ENCODE peak calls at places on chromosomes 16 and 17, in seven cellular contexts. Y is PC-9; O is pancreas; E is upper lobe of right lung; Q is lower lobe of right lung; V is mammary epithelial cell; U is CD8-positive, alpha-beta T cell. H is an unnamed sample. For H3K9me3, the result is how much of the 10 kb centered on the place peaks cover.

GRCh38 chr17:65527857-65528591 is 33.4 kb downstream of the AXIN2 start:
- DNase-seq in O (no peak), Y (no peak), E (no peak), U (no peak), Q (no peak), V (no peak), H (peak)

GRCh38 chr17:72602517-72603345 is 481.9 kb downstream of the SOX9 start:
- DNase-seq in O (no peak), U (no peak), Q (peak), E (no peak), V (peak), Y (peak), H (peak)

GRCh38 chr16:66435896-66436295 is 8.8 kb downstream of the BEAN1 start:
- DNase-seq in O (no peak), Q (no peak), Y (no peak), U (no peak), V (no peak), E (no peak), H (no peak)

GRCh38 chr16:8572919-8573724 is 17.2 kb downstream of the TMEM114 start:
- DNase-seq in V (peak), Y (no peak), Q (no peak), U (no peak), O (no peak), E (no peak), H (no peak)

GRCh38 chr16:75080205-75081029 is 36.2 kb downstream of the LDHD start:
- DNase-seq in Q (no peak), E (no peak), Y (no peak), U (no peak), O (no peak), V (peak), H (no peak)

GRCh38 chr16:19241512-19241911 is 44.0 kb upstream of the CLEC19A start:
- DNase-seq in V (no peak), Y (no peak), E (no peak), U (no peak), Q (no peak), O (no peak), H (no peak)

GRCh38 chr17:49547566-49547965 is 28.1 kb upstream of the NXPH3 start:
- DNase-seq in Q (no peak), O (no peak), E (no peak), Y (no peak), V (no peak), U (no peak), H (peak)

GRCh38 chr17:72510454-72511016 is 389.7 kb downstream of the SOX9 start:
- DNase-seq in V (no peak), U (no peak), Y (no peak), O (no peak), Q (no peak), E (no peak), H (no peak)

GRCh38 chr17:55386931-55387330 is 34.7 kb downstream of the MMD start:
- DNase-seq in Q (no peak), E (no peak), U (no peak), V (peak), Y (peak), O (no peak), H (no peak)

GRCh38 chr17:47731396-47731795 is 1.6 kb upstream of the TBX21 start:
- DNase-seq in O (no peak), V (no peak), U (no peak), Y (no peak), E (peak), Q (no peak), H (peak)
- H3K9me3 ChIP-seq in O (under half), V (under half), U (under half), Y (under half), E (under half), Q (under half), H (under half)

GRCh38 chr16:57728336-57729181 is 7.0 kb upstream of the KATNB1 start:
- DNase-seq in Y (no peak), V (no peak), E (no peak), Q (no peak), O (no peak), U (no peak), H (no peak)

GRCh38 chr16:57726433-57726947 is 9.1 kb upstream of the KATNB1 start:
- DNase-seq in Y (no peak), V (no peak), Q (no peak), O (no peak), E (no peak), U (no peak), H (peak)

GRCh38 chr16:57725976-57726375 is 9.6 kb upstream of the KATNB1 start:
- DNase-seq in O (no peak), V (no peak), Y (no peak), E (no peak), U (no peak), Q (no peak), H (peak)

GRCh38 chr16:57729182-57729484 is 6.4 kb upstream of the KATNB1 start:
- DNase-seq in E (no peak), Y (no peak), Q (no peak), U (no peak), V (no peak), O (no peak), H (no peak)

GRCh38 chr16:57727610-57728009 is 8.0 kb upstream of the KATNB1 start:
- DNase-seq in Q (no peak), O (no peak), Y (no peak), V (no peak), U (no peak), E (peak), H (peak)
- TF ChIP-seq CTCF in Q (no peak), O (no peak), Y (no peak), V (no peak), U (no peak), E (no peak), H (peak)

GRCh38 chr16:80875616-80876015 is 71.2 kb upstream of the CDYL2 start:
- DNase-seq in E (no peak), V (no peak), Q (no peak), U (no peak), Y (no peak), O (no peak), H (no peak)
- H3K4me3 ChIP-seq in E (no peak), V (no peak), Q (no peak), U (no peak), Y (no peak), O (no peak), H (no peak)

DNA sequence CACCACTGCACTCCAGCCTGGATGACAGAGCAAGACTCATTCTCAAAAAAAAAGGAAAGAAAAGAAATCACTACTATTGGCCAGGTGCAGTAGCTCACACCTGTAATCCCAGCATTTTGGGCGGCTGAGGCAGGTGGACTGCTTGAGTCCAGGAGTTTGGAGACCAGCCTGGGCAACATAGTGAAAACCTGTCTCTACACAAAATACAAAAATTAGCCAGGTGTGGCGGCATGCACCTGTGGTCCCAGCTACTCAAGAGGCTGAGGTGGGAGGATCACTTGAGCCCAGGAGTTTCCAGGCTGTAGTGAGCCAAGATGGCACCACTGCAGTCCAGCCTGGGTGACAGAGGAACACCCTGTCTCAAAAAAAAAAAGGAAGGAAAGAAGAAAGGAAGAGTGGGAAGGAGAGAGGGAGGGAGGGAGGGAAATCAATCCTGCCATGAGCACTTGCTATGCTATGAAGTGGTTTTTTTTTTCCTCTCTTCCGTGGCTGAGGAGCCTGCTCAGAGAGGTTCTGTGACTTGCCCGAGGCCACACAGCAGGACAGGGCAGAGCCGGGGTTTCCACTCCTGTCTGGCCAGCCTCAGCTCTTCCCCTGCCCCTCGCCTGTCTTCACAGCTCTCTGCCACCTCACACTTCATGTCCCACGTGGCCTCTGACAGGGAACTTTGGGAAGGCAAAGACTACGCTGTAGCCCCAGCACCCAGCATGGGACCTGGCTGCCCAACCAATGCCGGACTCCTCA is 10.9 kb downstream of the GRIN2C start:
- DNase-seq in Q (no peak), U (no peak), E (no peak), O (no peak), V (no peak), Y (no peak), H (no peak)
- H3K9me3 ChIP-seq in Q (under half), U (under half), E (under half), O (under half), V (under half), Y (under half), H (under half)